ENCODE peak calls at places on chromosomes 3 and 15, in eight cellular contexts. E, X, T, Y, G, J, B and F are unnamed samples.

GRCh38 chr3:49327485-49327884 is 12.4 kb downstream of the USP4 start:
- DNase-seq in E (no peak), X (no peak), T (no peak), Y (no peak), G (no peak), J (no peak), B (no peak), F (no peak)

GRCh38 chr3:133992385-133992784 is 37.3 kb downstream of the SLCO2A1 start:
- DNase-seq in E (no peak), X (no peak), T (no peak), Y (no peak), G (no peak), J (no peak), B (peak), F (no peak)

GRCh38 chr3:14555835-14556234 is 15.7 kb upstream of the GRIP2 start:
- DNase-seq in E (no peak), X (no peak), T (no peak), Y (no peak), G (no peak), J (no peak), B (no peak), F (no peak)

GRCh38 chr3:141291610-141292345 is 60.2 kb downstream of the PXYLP1 start:
- DNase-seq in E (no peak), X (no peak), T (no peak), Y (no peak), G (no peak), J (no peak), B (no peak), F (no peak)

GRCh38 chr3:52053307-52054304 is 2.8 kb downstream of the DUSP7 start:
- DNase-seq in E (no peak), X (peak), T (no peak), Y (no peak), G (no peak), J (peak), B (peak), F (no peak)

GRCh38 chr3:160195106-160195505 is 30.1 kb upstream of the C3orf80 start:
- DNase-seq in E (no peak), X (no peak), T (no peak), Y (no peak), G (no peak), J (no peak), B (no peak), F (no peak)

GRCh38 chr3:141487419-141488345 is 855 bp downstream of the RASA2 start:
- DNase-seq in E (peak), X (peak), T (peak), Y (peak), G (peak), J (peak), B (peak), F (peak)

GRCh38 chr3:184770541-184770940 is 41.4 kb upstream of the VPS8 start:
- DNase-seq in E (no peak), X (no peak), T (no peak), Y (no peak), G (no peak), J (no peak), B (no peak), F (no peak)

GRCh38 chr3:49469037-49469875 is 811 bp upstream of the DAG1 start:
- DNase-seq in E (peak), X (no peak), T (no peak), Y (peak), G (no peak), J (no peak), B (peak), F (peak)

GRCh38 chr3:160098261-160098908 is 109.8 kb downstream of the IL12A start:
- DNase-seq in E (no peak), X (no peak), T (no peak), Y (no peak), G (no peak), J (no peak), B (peak), F (no peak)

GRCh38 chr15:39013262-39013661 is 448.6 kb upstream of the RASGRP1 start:
- DNase-seq in E (no peak), X (no peak), T (no peak), Y (no peak), G (no peak), J (no peak), B (no peak), F (no peak)

GRCh38 chr3:53949541-53949940 is 57.9 kb upstream of the SELENOK start:
- DNase-seq in E (no peak), X (no peak), T (no peak), Y (peak), G (peak), J (no peak), B (no peak), F (no peak)

GRCh38 chr15:90917569-90917968 is 14.5 kb downstream of the MAN2A2 start:
- DNase-seq in E (no peak), X (no peak), T (no peak), Y (no peak), G (no peak), J (no peak), B (no peak), F (no peak)

GRCh38 chr3:116770815-116771450 is 61.4 kb downstream of the TUSC7 start:
- DNase-seq in E (no peak), X (no peak), T (no peak), Y (peak), G (peak), J (peak), B (peak), F (peak)

GRCh38 chr3:100891033-100891432 is 102.2 kb downstream of the ABI3BP start:
- DNase-seq in E (no peak), X (no peak), T (no peak), Y (no peak), G (no peak), J (no peak), B (peak), F (no peak)

GRCh38 chr3:186823391-186823790 is 17.1 kb upstream of the RFC4 start:
- DNase-seq in E (no peak), X (no peak), T (no peak), Y (no peak), G (no peak), J (no peak), B (peak), F (no peak)

GRCh38 chr3:132033471-132033870 is 1.3 kb downstream of the CPNE4 start:
- DNase-seq in E (no peak), X (no peak), T (no peak), Y (no peak), G (no peak), J (no peak), B (no peak), F (no peak)

GRCh38 chr3:24709921-24710320 is 215.3 kb upstream of the THRB start:
- DNase-seq in E (no peak), X (no peak), T (no peak), Y (no peak), G (no peak), J (no peak), B (no peak), F (no peak)

GRCh38 chr3:10570196-10570946 is 65.0 kb upstream of the ATP2B2 start:
- DNase-seq in E (no peak), X (no peak), T (no peak), Y (no peak), G (no peak), J (no peak), B (peak), F (no peak)

GRCh38 chr3:188053710-188054379 is 100.1 kb upstream of the LPP start:
- DNase-seq in E (no peak), X (no peak), T (no peak), Y (no peak), G (no peak), J (no peak), B (no peak), F (no peak)

GRCh38 chr3:193732391-193732790 is 139.4 kb downstream of the OPA1 start:
- DNase-seq in E (no peak), X (no peak), T (no peak), Y (no peak), G (no peak), J (no peak), B (peak), F (peak)

GRCh38 chr15:76310470-76311070 is 699 bp downstream of the ETFA start:
- DNase-seq in E (no peak), X (no peak), T (no peak), Y (no peak), G (no peak), J (no peak), B (peak), F (no peak)

GRCh38 chr3:57696861-57697321 is 4.0 kb upstream of the DENND6A start:
- DNase-seq in E (no peak), X (no peak), T (no peak), Y (no peak), G (no peak), J (no peak), B (peak), F (no peak)